ENCODE peak calls at places on chromosome 16, in five cellular contexts. E is GM23248; A is left ventricle myocardium inferior; R is CD8-positive, alpha-beta T cell; J is lung. K is an unnamed sample.

GRCh38 chr16:86353185-86353584 is 157.1 kb upstream of the FOXF1 start:
- DNase-seq in A (no peak), R (no peak), E (peak; percentile 83), J (no peak), K (no peak)

GRCh38 chr16:56743840-56744239 is 13.9 kb downstream of the NUP93 start:
- DNase-seq in R (no peak), J (no peak), E (peak; percentile 89), A (peak; percentile 30), K (no peak)

GRCh38 chr16:16096161-16096857 is 127.0 kb downstream of the ABCC6 start:
- DNase-seq in A (peak; percentile 22), R (no peak), J (peak; percentile 34), E (peak; percentile 51), K (no peak)

GRCh38 chr16:9050102-9050830 is 41.2 kb upstream of the HAPSTR1 start:
- DNase-seq in J (no peak), E (peak; percentile 26), R (no peak), A (no peak), K (no peak)

GRCh38 chr16:30923554-30924085 is at the start of gene FBXL19:
- DNase-seq in J (no peak), R (no peak), E (peak; percentile 12), A (peak; percentile 48), K (no peak)

GRCh38 chr16:68739964-68740627 is 3.0 kb downstream of the CDH1 start:
- DNase-seq in A (no peak), R (no peak), J (no peak), E (no peak), K (peak; percentile 76)

GRCh38 chr16:13999895-14000425 is 71.2 kb upstream of the MRTFB start:
- DNase-seq in R (no peak), E (no peak), J (no peak), A (peak; percentile 42), K (no peak)

GRCh38 chr16:72104905-72105304 is 11.3 kb downstream of the DHX38 start:
- DNase-seq in A (no peak), E (no peak), R (no peak), J (no peak), K (no peak)

GRCh38 chr16:55056585-55057520 is 126.2 kb downstream of the IRX5 start:
- DNase-seq in E (peak; percentile 45), R (no peak), J (no peak), A (no peak), K (peak; percentile 44)

GRCh38 chr16:65919116-65919515 is 447.4 kb upstream of the CDH5 start:
- DNase-seq in J (no peak), A (no peak), E (no peak), R (no peak), K (no peak)

GRCh38 chr16:66961065-66961744 is at the start of gene CES3:
- DNase-seq in A (peak; percentile 40), R (peak; percentile 17), E (peak; percentile 83), J (peak; percentile 64), K (peak; percentile 91)

GRCh38 chr16:56776562-56776961 is 46.6 kb downstream of the NUP93 start:
- DNase-seq in R (no peak), E (peak; percentile 63), A (peak; percentile 17), J (peak; percentile 41), K (no peak)

DNA sequence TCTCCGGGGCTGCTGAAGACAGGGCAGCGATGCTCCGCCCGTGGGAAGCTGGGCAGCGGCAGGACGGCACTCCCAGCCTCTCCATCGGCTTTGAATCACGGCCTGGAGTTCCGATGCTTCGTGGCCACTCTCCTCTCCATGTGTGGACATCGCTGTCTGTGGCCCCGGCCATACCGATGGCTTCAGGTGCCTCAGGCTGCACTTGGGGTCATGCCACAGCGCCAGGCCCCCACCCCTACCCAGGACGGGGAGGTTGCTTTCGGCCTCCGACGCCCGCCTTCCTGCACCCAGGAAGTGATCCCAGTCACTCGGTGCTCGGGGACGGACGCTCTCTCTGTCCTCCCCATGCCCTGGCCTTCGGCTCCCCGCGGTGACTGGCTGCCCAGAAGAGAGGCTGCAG is 180.7 kb downstream of the BANP start:
- DNase-seq in R (no peak), A (no peak), J (no peak), E (no peak), K (no peak)
- H3K27ac ChIP-seq in R (no peak overlapping the region), A (no peak overlapping the region), J (no peak overlapping the region), E (no peak overlapping the region), K (no peak overlapping the region)

GRCh38 chr16:4053663-4054479 is 62.4 kb downstream of the ADCY9 start:
- DNase-seq in A (peak; percentile 71), E (peak; percentile 93), R (no peak), J (peak; percentile 76), K (no peak)
- H3K27ac ChIP-seq in A (peak overlapping the region; percentile 94), E (peak overlapping the region; percentile 91), R (no peak overlapping the region), J (peak overlapping the region; percentile 92), K (peak overlapping the region; percentile 76)

DNA sequence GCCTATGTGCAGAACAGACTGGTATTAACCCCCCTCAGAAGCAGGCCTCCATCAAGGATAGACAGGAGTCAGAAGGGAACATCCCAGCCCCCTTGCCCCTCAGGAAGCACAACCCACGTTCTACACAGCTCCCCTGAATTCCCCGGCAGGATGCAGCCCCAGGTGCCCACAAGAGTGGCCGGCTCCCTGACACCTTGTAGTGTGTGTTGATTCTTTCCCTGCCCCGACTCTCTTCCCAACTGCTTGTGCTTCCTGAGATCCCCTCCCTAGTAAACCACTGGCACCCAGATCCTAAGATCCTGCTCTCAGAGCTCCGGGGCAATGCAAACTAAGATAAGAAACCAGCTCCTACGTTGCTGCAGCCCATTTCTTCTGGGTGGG is 34.8 kb upstream of the LITAF start:
- DNase-seq in E (no peak), J (no peak), R (no peak), A (no peak), K (no peak)
- H3K27ac ChIP-seq in E (peak overlapping the region; percentile 35), J (peak overlapping the region; percentile 8), R (peak overlapping the region; percentile 70), A (peak overlapping the region; percentile 60), K (no peak overlapping the region)

DNA sequence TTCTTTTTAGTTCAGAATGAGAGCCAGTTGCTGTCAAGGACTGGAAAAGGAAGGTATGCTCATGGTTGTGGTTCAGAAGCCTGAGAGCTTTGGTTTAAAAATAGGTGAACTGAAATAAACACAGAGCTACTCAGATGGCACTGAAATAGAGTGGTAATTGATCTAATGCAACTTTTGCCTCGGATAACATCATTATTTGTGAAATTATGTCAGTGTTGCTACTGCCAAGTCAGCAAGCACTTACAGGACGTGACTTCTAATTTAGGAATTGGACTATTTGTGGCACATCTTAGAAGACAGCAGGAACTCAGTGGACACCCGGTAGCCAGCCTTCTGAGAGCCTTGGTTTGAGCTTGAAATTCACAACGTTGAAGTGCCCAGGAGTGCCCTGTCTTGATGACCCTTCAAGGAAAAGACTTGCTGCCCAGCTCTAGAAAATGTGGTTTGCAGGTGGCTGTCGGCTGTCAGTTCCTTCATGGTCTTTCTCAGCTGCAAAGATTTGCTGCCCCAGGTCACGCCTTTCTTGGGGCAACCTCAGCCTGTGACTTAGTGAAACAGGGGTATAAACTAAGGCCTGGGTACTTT is 42.0 kb upstream of the XYLT1 start:
- DNase-seq in E (peak; percentile 73), A (no peak), R (no peak), J (no peak), K (no peak)
- H3K27ac ChIP-seq in E (peak overlapping the region; percentile 52), A (no peak overlapping the region), R (no peak overlapping the region), J (no peak overlapping the region), K (no peak overlapping the region)

GRCh38 chr16:27400751-27401620 is 988 bp upstream of the IL21R start:
- DNase-seq in A (no peak), E (peak; percentile 75), J (no peak), R (no peak), K (no peak)
- H3K27ac ChIP-seq in A (no peak overlapping the region), E (peak overlapping the region; percentile 57), J (peak overlapping the region; percentile 26), R (peak overlapping the region; percentile 85), K (no peak overlapping the region)